ENCODE peak calls at places on chromosome 5, in four cellular contexts. D is IMR-90, C is esophagus squamous epithelium, V is A549. X is an unnamed sample.
A peak's percentile ranks its signal among the peaks of the same experiment; 100 is the strongest.

GRCh38 chr5:111454198-111454606 is 58.1 kb downstream of the STARD4 start:
- DNase-seq in D (peak; percentile 55), C (no peak), V (no peak), X (no peak)

GRCh38 chr5:9954869-9955268 is 294.8 kb downstream of the ATPSCKMT start:
- DNase-seq in D (no peak), C (no peak), V (no peak), X (no peak)

GRCh38 chr5:17723876-17724275 is 89.6 kb downstream of the TAF11L14 start:
- DNase-seq in D (no peak), C (no peak), V (no peak), X (no peak)

GRCh38 chr5:10031817-10032216 is 217.9 kb downstream of the ATPSCKMT start:
- DNase-seq in D (no peak), C (no peak), V (no peak), X (no peak)

GRCh38 chr5:69024241-69024651 is 69.6 kb upstream of the SLC30A5 start:
- DNase-seq in D (peak; percentile 42), C (no peak), V (peak; percentile 69), X (no peak)

GRCh38 chr5:89190515-89191265 is 307.7 kb upstream of the MEF2C start:
- DNase-seq in D (no peak), C (no peak), V (no peak), X (no peak)

GRCh38 chr5:43049216-43049615 is 9.1 kb upstream of the ANXA2R start:
- DNase-seq in D (no peak), C (no peak), V (no peak), X (no peak)

GRCh38 chr5:61319388-61320146 is 12.5 kb upstream of the ZSWIM6 start:
- DNase-seq in D (no peak), C (no peak), V (no peak), X (peak; percentile 57)

GRCh38 chr5:66143473-66144073 is 527 bp upstream of the SREK1 start:
- DNase-seq in D (no peak), C (no peak), V (no peak), X (no peak)

GRCh38 chr5:19891658-19892057 is 96.3 kb downstream of the CDH18 start:
- DNase-seq in D (peak; percentile 72), C (no peak), V (no peak), X (no peak)

GRCh38 chr5:103428411-103428871 is 134.1 kb downstream of the NUDT12 start:
- DNase-seq in D (peak; percentile 86), C (no peak), V (no peak), X (no peak)

GRCh38 chr5:151214614-151215545 is 9.0 kb downstream of the CCDC69 start:
- DNase-seq in D (no peak), C (peak; percentile 41), V (no peak), X (peak; percentile 62)

GRCh38 chr5:151216781-151217180 is 7.1 kb downstream of the CCDC69 start:
- DNase-seq in D (no peak), C (no peak), V (no peak), X (no peak)

GRCh38 chr5:151215546-151215880 is 8.4 kb downstream of the CCDC69 start:
- DNase-seq in D (no peak), C (no peak), V (no peak), X (no peak)

GRCh38 chr5:151212361-151212899 is 11.5 kb downstream of the CCDC69 start:
- DNase-seq in D (no peak), C (no peak), V (no peak), X (no peak)

GRCh38 chr5:151213803-151214613 is 9.9 kb downstream of the CCDC69 start:
- DNase-seq in D (no peak), C (peak; percentile 64), V (no peak), X (peak; percentile 87)
- TF ChIP-seq POLR2A in D (no peak), C (peak; percentile 71), V (no peak), X (peak; percentile 94)

GRCh38 chr5:134037160-134037559 is 32.4 kb upstream of the VDAC1 start:
- DNase-seq in D (no peak), C (no peak), V (no peak), X (no peak)

GRCh38 chr5:134034326-134034725 is 29.6 kb upstream of the VDAC1 start:
- DNase-seq in D (no peak), C (no peak), V (no peak), X (no peak)

GRCh38 chr5:134041570-134042411 is 37.0 kb upstream of the VDAC1 start:
- DNase-seq in D (no peak), C (no peak), V (no peak), X (peak; percentile 54)

GRCh38 chr5:134043793-134044525 is 39.2 kb upstream of the VDAC1 start:
- DNase-seq in D (no peak), C (no peak), V (no peak), X (no peak)

DNA sequence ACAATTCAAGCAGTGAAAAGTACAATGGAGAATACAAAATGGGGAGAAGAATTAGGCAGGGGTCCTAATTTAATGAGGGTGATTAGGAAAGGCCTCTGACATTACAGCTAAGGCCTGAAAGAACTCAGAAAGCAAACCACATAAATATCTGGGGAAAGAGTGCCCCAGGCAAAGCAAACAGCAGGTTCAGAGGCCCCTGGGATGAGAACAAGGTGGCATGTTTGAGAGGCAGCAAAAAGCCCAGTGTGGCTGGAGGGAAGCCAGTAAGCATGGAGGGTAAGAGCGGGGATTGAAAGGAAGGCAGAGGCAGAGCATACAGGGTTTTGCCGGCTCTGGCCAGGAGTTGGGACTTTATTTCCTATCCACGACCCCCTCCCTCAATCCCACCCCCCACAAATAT is 33.4 kb upstream of the VDAC1 start:
- DNase-seq in D (no peak), C (no peak), V (no peak), X (no peak)
- TF ChIP-seq POLR2A in D (no peak), C (no peak), V (no peak), X (no peak)

GRCh38 chr5:142324871-142325676 is at the start of gene SPRY4:
- DNase-seq in D (peak; percentile 98), C (peak; percentile 31), V (peak; percentile 97), X (peak; percentile 68)
- TF ChIP-seq POLR2A in D (peak; percentile 98), C (peak; percentile 74), V (peak; percentile 98), X (peak; percentile 83)

GRCh38 chr5:44646016-44646415 is 162.7 kb upstream of the MRPS30 start:
- DNase-seq in D (no peak), C (no peak), V (no peak), X (no peak)
- TF ChIP-seq POLR2A in D (no peak), C (no peak), V (no peak), X (no peak)

GRCh38 chr5:40754381-40755092 is 1.2 kb downstream of the TTC33 start:
- DNase-seq in D (peak; percentile 66), C (no peak), V (no peak), X (peak; percentile 8)

GRCh38 chr5:40755407-40756365 is at the start of gene TTC33:
- DNase-seq in D (peak; percentile 93), C (peak; percentile 87), V (peak; percentile 96), X (peak; percentile 85)

GRCh38 chr5:40757400-40757799 is 1.6 kb upstream of the TTC33 start:
- DNase-seq in D (no peak), C (no peak), V (no peak), X (no peak)

DNA sequence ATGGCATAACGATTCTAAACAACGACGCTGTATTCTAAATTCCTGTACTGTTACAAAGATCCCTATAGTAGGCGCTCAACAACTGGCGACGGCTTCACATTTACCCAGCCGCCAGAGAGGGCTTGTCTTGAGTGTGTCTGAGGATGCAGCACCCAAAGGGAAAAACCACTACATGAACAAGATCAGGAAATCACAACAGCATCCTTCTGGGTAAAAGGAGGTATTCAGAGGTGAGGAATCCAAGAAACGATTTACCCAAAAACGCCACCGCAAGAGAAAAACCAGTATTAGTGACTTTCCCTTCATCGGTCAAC is 711 bp downstream of the TTC33 start:
- DNase-seq in D (peak; percentile 81), C (peak; percentile 5), V (peak; percentile 84), X (peak; percentile 25)
- TF ChIP-seq POLR2A in D (peak; percentile 65), C (peak; percentile 23), V (no peak), X (no peak)